ENCODE peak calls at places on chromosome 13, in six cellular contexts. One of them, this sample, is unnamed.

GRCh38 chr13:43469791-43470190 is 317.0 kb downstream of the ENOX1 start:
- DNase-seq in ovary: no peak
- DNase-seq in A549: no peak
- DNase-seq in GM10248: no peak
- DNase-seq in Calu3: no peak
- DNase-seq in mammary epithelial cell: no peak
- DNase-seq in this sample: no peak

GRCh38 chr13:108269601-108270328 is at the start of gene TNFSF13B:
- DNase-seq in A549: no peak
- DNase-seq in mammary epithelial cell: peak; percentile 10
- DNase-seq in ovary: peak; percentile 23
- DNase-seq in GM10248: peak; percentile 60
- DNase-seq in Calu3: peak; percentile 32
- DNase-seq in this sample: peak; percentile 47

GRCh38 chr13:73520566-73521290 is 461.9 kb downstream of the KLF5 start:
- DNase-seq in ovary: no peak
- DNase-seq in mammary epithelial cell: no peak
- DNase-seq in A549: no peak
- DNase-seq in GM10248: no peak
- DNase-seq in Calu3: no peak
- DNase-seq in this sample: no peak

GRCh38 chr13:63048648-63049047 is 1633.0 kb upstream of the PCDH20 start:
- DNase-seq in Calu3: no peak
- DNase-seq in A549: no peak
- DNase-seq in mammary epithelial cell: no peak
- DNase-seq in ovary: no peak
- DNase-seq in GM10248: no peak
- DNase-seq in this sample: no peak

GRCh38 chr13:98507060-98507797 is 69.7 kb downstream of the STK24 start:
- DNase-seq in mammary epithelial cell: no peak
- DNase-seq in GM10248: no peak
- DNase-seq in A549: no peak
- DNase-seq in ovary: peak; percentile 72
- DNase-seq in Calu3: peak; percentile 58
- DNase-seq in this sample: no peak

GRCh38 chr13:105139048-105139379 is 1396.4 kb downstream of the EFNB2 start:
- DNase-seq in GM10248: peak; percentile 15
- DNase-seq in A549: no peak
- DNase-seq in ovary: no peak
- DNase-seq in Calu3: no peak
- DNase-seq in mammary epithelial cell: no peak
- DNase-seq in this sample: peak; percentile 13

GRCh38 chr13:52850396-52851152 is 2.1 kb upstream of the PCDH8 start:
- DNase-seq in ovary: peak; percentile 69
- DNase-seq in GM10248: peak; percentile 75
- DNase-seq in mammary epithelial cell: peak; percentile 42
- DNase-seq in A549: peak; percentile 38
- DNase-seq in Calu3: peak; percentile 73
- DNase-seq in this sample: peak; percentile 80

GRCh38 chr13:104011505-104012270 is 945.5 kb upstream of the SLC10A2 start:
- DNase-seq in ovary: no peak
- DNase-seq in Calu3: no peak
- DNase-seq in A549: no peak
- DNase-seq in GM10248: no peak
- DNase-seq in mammary epithelial cell: no peak
- DNase-seq in this sample: no peak

GRCh38 chr13:60509601-60510386 is 112.8 kb downstream of the TDRD3 start:
- DNase-seq in A549: no peak
- DNase-seq in ovary: no peak
- DNase-seq in mammary epithelial cell: no peak
- DNase-seq in GM10248: no peak
- DNase-seq in Calu3: no peak
- DNase-seq in this sample: no peak

GRCh38 chr13:71979616-71980015 is 112.6 kb upstream of the DACH1 start:
- DNase-seq in ovary: no peak
- DNase-seq in A549: no peak
- DNase-seq in GM10248: no peak
- DNase-seq in mammary epithelial cell: peak; percentile 12
- DNase-seq in Calu3: no peak
- DNase-seq in this sample: no peak

GRCh38 chr13:30690282-30691188 is 44.8 kb upstream of the ALOX5AP start:
- DNase-seq in Calu3: peak; percentile 12
- DNase-seq in ovary: no peak
- DNase-seq in GM10248: no peak
- DNase-seq in A549: peak; percentile 49
- DNase-seq in mammary epithelial cell: peak; percentile 62
- DNase-seq in this sample: no peak

GRCh38 chr13:57311009-57311586 is 144.1 kb downstream of the PRR20E start:
- DNase-seq in GM10248: no peak
- DNase-seq in Calu3: no peak
- DNase-seq in ovary: no peak
- DNase-seq in mammary epithelial cell: no peak
- DNase-seq in A549: no peak
- DNase-seq in this sample: no peak

DNA sequence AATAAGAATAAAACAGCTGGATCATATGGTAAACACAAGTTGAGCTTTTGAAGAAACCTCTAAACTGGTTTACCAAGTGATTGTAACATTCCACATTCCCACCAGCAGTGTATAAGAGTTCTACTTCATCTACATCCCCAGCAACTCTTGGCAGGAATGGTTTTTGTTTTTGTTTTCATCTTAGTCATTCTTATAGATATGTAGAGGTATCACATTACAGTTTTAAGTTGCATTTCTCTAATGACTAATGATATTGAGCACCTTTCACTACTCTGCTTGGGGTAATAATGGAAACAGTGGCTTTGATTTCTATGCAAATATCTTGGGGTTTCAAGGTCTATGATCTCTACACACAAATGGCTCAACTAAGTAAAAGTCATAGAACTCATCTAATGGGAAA is 614.5 kb downstream of the TBC1D4 start:
- DNase-seq in ovary: no peak
- DNase-seq in GM10248: no peak
- DNase-seq in mammary epithelial cell: peak; percentile 61
- DNase-seq in A549: no peak
- DNase-seq in Calu3: no peak
- DNase-seq in this sample: no peak
- TF ChIP-seq CTCF in ovary: no peak
- TF ChIP-seq CTCF in GM10248: no peak
- TF ChIP-seq CTCF in mammary epithelial cell: no peak
- TF ChIP-seq CTCF in A549: no peak
- TF ChIP-seq CTCF in Calu3: no peak
- TF ChIP-seq CTCF in this sample: no peak

DNA sequence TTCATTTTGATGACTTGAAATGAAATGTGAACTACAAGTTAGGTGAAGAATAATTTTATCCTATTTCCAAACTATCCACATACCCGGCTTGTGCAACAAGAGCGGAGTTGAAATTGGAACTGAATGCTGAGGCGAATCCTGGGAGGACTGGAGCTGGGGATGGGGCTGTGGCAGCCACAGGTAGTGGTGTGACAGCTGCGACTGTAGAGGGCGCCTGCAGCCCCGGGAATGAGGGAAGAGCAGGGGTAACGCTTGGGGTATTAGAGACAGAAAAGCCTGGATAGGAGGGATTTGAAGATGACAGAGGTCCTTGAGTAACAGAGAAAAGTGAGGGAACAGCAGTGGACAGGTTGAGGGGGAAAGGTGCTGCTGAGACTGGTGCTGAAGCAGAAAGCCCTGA is 22.0 kb upstream of the STOML3 start:
- DNase-seq in ovary: no peak
- DNase-seq in Calu3: no peak
- DNase-seq in mammary epithelial cell: no peak
- DNase-seq in A549: no peak
- DNase-seq in GM10248: no peak
- DNase-seq in this sample: no peak
- TF ChIP-seq CTCF in ovary: no peak
- TF ChIP-seq CTCF in Calu3: no peak
- TF ChIP-seq CTCF in mammary epithelial cell: peak; percentile 1
- TF ChIP-seq CTCF in A549: peak; percentile 7
- TF ChIP-seq CTCF in GM10248: no peak
- TF ChIP-seq CTCF in this sample: no peak

GRCh38 chr13:49821216-49821820 is 28.8 kb upstream of the KPNA3 start:
- DNase-seq in GM10248: no peak
- DNase-seq in Calu3: no peak
- DNase-seq in A549: no peak
- DNase-seq in mammary epithelial cell: no peak
- DNase-seq in ovary: no peak
- DNase-seq in this sample: no peak
- TF ChIP-seq CTCF in GM10248: no peak
- TF ChIP-seq CTCF in Calu3: no peak
- TF ChIP-seq CTCF in A549: no peak
- TF ChIP-seq CTCF in mammary epithelial cell: peak; percentile 9
- TF ChIP-seq CTCF in ovary: no peak
- TF ChIP-seq CTCF in this sample: no peak

DNA sequence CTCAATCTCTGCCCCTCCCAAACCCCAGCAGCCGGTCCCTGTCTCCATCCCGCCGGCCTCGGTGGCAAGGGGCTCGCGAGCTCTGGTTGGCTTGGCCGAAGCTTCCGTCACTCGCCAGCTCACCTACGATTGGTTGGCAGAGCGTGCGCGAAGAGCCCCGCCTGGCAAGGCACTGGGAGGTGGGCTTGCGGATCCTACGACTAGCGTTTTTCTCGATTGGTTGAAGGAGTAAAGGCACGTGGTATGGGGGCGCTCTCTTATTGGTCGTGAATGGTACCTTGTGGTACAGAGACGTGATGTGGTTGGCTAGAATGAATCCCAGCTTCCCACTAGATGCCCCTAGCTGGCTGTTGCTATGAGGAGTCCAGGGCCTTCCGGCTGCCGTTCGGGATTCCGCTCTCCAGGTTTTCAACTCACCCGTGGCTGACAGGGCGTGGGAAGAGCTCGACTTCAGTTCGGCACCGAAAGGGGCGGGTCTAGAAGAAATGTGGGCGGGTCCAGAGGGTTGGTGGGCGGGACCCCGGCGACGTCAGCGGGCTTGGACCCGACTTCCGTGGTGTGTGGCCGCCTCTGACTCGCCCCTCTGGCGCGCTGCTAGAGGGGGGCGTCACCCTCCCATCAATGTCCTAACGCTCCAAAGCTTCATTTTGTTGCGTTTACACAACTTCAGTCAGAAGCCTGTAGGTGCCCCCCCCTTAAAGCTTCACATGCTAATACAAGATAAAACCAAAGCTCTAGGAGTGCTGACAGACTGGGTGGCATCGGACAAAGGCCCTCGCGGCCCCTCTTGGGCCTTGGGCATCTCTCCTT is 847 bp upstream of the RAP2A start:
- DNase-seq in mammary epithelial cell: peak; percentile 100
- DNase-seq in A549: peak; percentile 76
- DNase-seq in Calu3: peak; percentile 88
- DNase-seq in ovary: peak; percentile 97
- DNase-seq in GM10248: peak; percentile 85
- DNase-seq in this sample: peak; percentile 84
- TF ChIP-seq CTCF in mammary epithelial cell: no peak
- TF ChIP-seq CTCF in A549: no peak
- TF ChIP-seq CTCF in Calu3: no peak
- TF ChIP-seq CTCF in ovary: no peak
- TF ChIP-seq CTCF in GM10248: no peak
- TF ChIP-seq CTCF in this sample: no peak

DNA sequence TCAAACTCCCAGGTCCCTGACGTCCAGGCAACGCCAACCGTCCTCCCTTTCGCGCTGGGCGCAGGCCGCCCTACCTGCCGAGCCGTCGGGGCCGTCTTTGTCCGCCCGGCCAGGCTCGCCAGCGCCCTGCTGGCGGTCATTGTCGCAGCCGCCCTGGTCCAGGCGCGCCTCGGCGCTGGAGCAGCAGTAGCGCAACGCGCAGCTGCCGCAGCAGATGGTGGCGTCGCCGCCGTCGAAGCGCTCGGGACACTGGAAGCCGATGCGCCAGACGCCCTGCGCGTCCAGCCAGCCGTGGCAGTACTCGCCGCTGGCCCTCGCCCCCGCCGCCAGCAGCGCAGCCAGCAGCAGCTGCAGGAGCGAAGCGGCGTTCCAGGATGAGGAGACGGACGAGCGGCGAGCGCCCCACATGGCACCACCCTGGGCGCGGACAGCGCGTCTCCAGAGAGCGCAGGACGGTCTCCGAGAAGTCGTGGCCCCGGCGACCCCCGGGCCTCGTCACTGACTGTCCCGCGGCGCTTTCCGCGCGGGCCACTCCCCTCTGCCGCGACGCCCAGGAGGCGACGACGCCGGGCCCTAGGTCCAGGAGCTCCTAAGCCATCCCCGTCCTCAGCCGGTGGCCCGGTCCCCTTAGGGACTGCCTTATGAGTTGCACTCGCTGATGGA is 1.1 kb downstream of the SHISA2 start:
- DNase-seq in A549: no peak
- DNase-seq in Calu3: no peak
- DNase-seq in mammary epithelial cell: peak; percentile 48
- DNase-seq in ovary: no peak
- DNase-seq in GM10248: no peak
- DNase-seq in this sample: no peak
- TF ChIP-seq CTCF in A549: no peak
- TF ChIP-seq CTCF in Calu3: no peak
- TF ChIP-seq CTCF in mammary epithelial cell: no peak
- TF ChIP-seq CTCF in ovary: no peak
- TF ChIP-seq CTCF in GM10248: no peak
- TF ChIP-seq CTCF in this sample: no peak

GRCh38 chr13:75541961-75542360 is 4.3 kb upstream of the COMMD6 start:
- DNase-seq in mammary epithelial cell: no peak
- DNase-seq in ovary: no peak
- DNase-seq in GM10248: no peak
- DNase-seq in A549: no peak
- DNase-seq in Calu3: no peak
- DNase-seq in this sample: no peak

GRCh38 chr13:75541287-75541686 is 3.6 kb upstream of the COMMD6 start:
- DNase-seq in A549: no peak
- DNase-seq in ovary: no peak
- DNase-seq in mammary epithelial cell: no peak
- DNase-seq in Calu3: no peak
- DNase-seq in GM10248: no peak
- DNase-seq in this sample: no peak

GRCh38 chr13:75533866-75534265 is 3.8 kb downstream of the COMMD6 start:
- DNase-seq in mammary epithelial cell: no peak
- DNase-seq in ovary: no peak
- DNase-seq in A549: no peak
- DNase-seq in Calu3: no peak
- DNase-seq in GM10248: no peak
- DNase-seq in this sample: no peak

GRCh38 chr13:75537401-75538365 is at the start of gene COMMD6:
- DNase-seq in Calu3: peak; percentile 41
- DNase-seq in ovary: peak; percentile 77
- DNase-seq in GM10248: peak; percentile 88
- DNase-seq in mammary epithelial cell: peak; percentile 86
- DNase-seq in A549: peak; percentile 88
- DNase-seq in this sample: peak; percentile 85
- TF ChIP-seq CTCF in Calu3: no peak
- TF ChIP-seq CTCF in ovary: peak; percentile 83
- TF ChIP-seq CTCF in GM10248: peak; percentile 6
- TF ChIP-seq CTCF in mammary epithelial cell: peak; percentile 26
- TF ChIP-seq CTCF in A549: no peak
- TF ChIP-seq CTCF in this sample: no peak

DNA sequence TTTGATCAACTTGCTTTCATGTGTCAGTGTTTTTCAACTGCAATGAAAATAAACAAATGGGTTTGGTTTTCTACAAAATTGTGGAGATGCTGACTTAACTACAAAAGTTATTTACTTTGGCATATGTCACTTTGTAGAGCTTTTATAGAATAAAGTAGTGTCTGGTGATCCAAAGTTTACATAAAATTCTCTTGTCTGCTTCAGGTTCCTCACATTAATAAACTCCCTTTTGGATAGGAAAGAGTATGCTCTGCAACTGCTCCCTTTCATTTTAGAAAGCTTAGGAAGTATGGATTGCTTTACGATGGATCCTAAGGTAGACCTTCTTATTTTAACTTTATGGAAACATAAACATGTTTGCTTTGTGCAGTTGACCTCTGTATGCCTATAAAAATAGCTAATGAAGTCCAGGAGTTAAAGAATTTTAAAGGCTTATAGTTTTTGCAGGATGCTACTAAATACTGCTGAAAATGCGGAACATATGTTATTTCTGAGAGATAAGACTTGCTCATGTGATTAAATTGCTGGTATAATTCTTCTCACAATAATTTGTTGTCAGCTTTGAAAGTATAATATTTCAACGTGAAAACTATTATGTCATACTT is 815.8 kb downstream of the PCDH9 start:
- DNase-seq in A549: no peak
- DNase-seq in GM10248: no peak
- DNase-seq in Calu3: no peak
- DNase-seq in mammary epithelial cell: no peak
- DNase-seq in ovary: no peak
- DNase-seq in this sample: no peak
- TF ChIP-seq CTCF in A549: no peak
- TF ChIP-seq CTCF in GM10248: no peak
- TF ChIP-seq CTCF in Calu3: no peak
- TF ChIP-seq CTCF in mammary epithelial cell: no peak
- TF ChIP-seq CTCF in ovary: no peak
- TF ChIP-seq CTCF in this sample: no peak

This sample was measured in GM20000.